ENCODE peak calls at places on chromosomes 12 and 14, in nine cellular contexts. N is GM12878, O is neural progenitor cell, B is neuronal stem cell, G is OCI-LY7, L is fibroblast of lung, C is H9, W is HepG2, S is hepatocyte. Y is an unnamed sample.

GRCh38 chr12:30748150-30748549 is 6.6 kb downstream of the CAPRIN2 start:
- DNase-seq in L (no peak), N (no peak), B (no peak), G (no peak), S (no peak), C (no peak), O (no peak), W (no peak), Y (no peak)

GRCh38 chr12:12872934-12873275 is 18.5 kb upstream of the GPRC5A start:
- DNase-seq in W (no peak), B (no peak), C (no peak), S (no peak), N (no peak), O (no peak), L (no peak), G (no peak), Y (peak; percentile 66)

GRCh38 chr14:67395876-67396189 is 16.1 kb downstream of the PLEK2 start:
- DNase-seq in S (no peak), C (no peak), L (no peak), W (no peak), B (no peak), O (no peak), N (no peak), G (no peak), Y (peak; percentile 81)

GRCh38 chr14:31257244-31257553 is 49.6 kb upstream of the HECTD1 start:
- DNase-seq in N (no peak), L (no peak), B (no peak), G (no peak), W (no peak), C (no peak), S (no peak), O (no peak), Y (no peak)

GRCh38 chr14:54728700-54729527 is 162.0 kb downstream of the SAMD4A start:
- DNase-seq in W (no peak), B (no peak), C (no peak), S (no peak), L (peak; percentile 20), O (no peak), N (no peak), G (no peak), Y (no peak)

GRCh38 chr12:121911824-121912585 is 6.4 kb upstream of the CFAP251 start:
- DNase-seq in W (no peak), B (no peak), O (no peak), C (no peak), L (no peak), S (no peak), G (no peak), N (no peak), Y (no peak)

GRCh38 chr12:28190321-28191017 is at the start of gene CCDC91:
- DNase-seq in N (peak; percentile 60), B (peak; percentile 51), W (peak; percentile 61), G (peak; percentile 87), L (peak; percentile 87), S (peak; percentile 93), O (peak; percentile 79), C (peak; percentile 91), Y (peak; percentile 94)

GRCh38 chr12:75656650-75657049 is 145.2 kb upstream of the KRR1 start:
- DNase-seq in N (no peak), G (no peak), B (no peak), C (no peak), O (no peak), L (peak; percentile 82), S (no peak), W (peak; percentile 12), Y (peak; percentile 78)

GRCh38 chr14:38761033-38761432 is 342.0 kb downstream of the SEC23A start:
- DNase-seq in O (no peak), S (no peak), L (no peak), B (no peak), W (no peak), G (no peak), C (no peak), N (no peak), Y (no peak)

GRCh38 chr14:69752773-69753172 is 14.2 kb upstream of the SRSF5 start:
- DNase-seq in S (no peak), W (no peak), B (no peak), N (no peak), O (no peak), G (no peak), C (no peak), L (no peak), Y (no peak)

GRCh38 chr14:100237735-100238418 is 1.1 kb upstream of the YY1 start:
- DNase-seq in L (peak; percentile 52), W (peak; percentile 34), B (peak; percentile 41), O (peak; percentile 84), N (no peak), S (peak; percentile 73), G (peak; percentile 83), C (peak; percentile 53), Y (peak; percentile 55)

GRCh38 chr12:91064640-91065039 is 6.8 kb upstream of the KERA start:
- DNase-seq in W (no peak), N (no peak), L (no peak), O (no peak), B (no peak), C (no peak), G (no peak), S (no peak), Y (no peak)
- H3K4me1 ChIP-seq in W (no peaks in the 10 kb centered on the region), N (no peaks in the 10 kb centered on the region), L (no peaks in the 10 kb centered on the region), O (no peaks in the 10 kb centered on the region), B (no peaks in the 10 kb centered on the region), C (no peaks in the 10 kb centered on the region), G (no peaks in the 10 kb centered on the region), S (no peaks in the 10 kb centered on the region), Y (no peaks in the 10 kb centered on the region)

DNA sequence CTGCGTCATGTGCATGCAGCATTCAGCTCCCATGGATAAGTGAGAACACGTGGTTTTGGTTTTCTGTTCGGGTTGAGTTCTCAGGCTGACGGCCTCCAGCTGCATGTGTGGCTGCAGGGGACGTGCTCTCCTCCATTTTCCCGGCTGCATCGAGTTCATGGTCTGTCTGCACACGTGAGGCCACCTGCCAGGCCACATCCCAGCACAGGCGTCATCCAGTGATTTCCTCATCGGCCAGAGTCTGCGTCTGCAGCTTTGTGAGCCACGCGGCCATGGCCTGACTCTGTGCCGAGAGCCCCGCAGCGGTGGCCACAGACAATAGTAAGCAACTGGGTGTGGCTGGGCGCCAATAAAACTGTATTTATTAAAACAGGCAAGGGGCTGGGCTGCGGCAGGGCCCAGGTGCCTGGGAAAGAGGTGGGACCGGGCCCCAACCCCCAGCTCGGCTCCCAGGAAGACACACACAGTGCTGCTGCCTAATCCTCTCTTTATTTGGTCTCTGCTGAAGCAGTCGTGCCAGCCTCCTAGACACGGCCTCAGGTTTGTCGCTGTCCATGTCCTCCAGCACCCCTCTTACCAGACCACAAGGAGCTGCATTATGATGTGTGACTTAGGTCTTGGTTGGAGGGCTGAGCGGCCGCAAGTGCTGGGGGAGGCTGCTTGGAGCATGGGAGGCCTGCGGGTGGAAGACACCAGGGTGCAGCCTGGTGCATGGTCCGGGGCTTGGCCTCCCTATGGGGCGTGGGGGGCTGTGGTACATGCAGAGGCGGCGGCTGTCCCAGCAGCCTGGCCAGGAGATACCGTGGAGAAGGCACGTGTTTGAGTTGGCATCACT is 52.0 kb downstream of the NOC4L start:
- DNase-seq in S (no peak), C (no peak), B (no peak), W (no peak), N (no peak), L (no peak), G (no peak), O (peak; percentile 49), Y (peak; percentile 82)
- H3K27ac ChIP-seq in S (no peak overlapping the region), C (no peak overlapping the region), B (no peak overlapping the region), W (no peak overlapping the region), N (no peak overlapping the region), L (no peak overlapping the region), G (no peak overlapping the region), O (no peak overlapping the region), Y (no peak overlapping the region)

GRCh38 chr14:88354358-88354757 is 31.1 kb upstream of the SPATA7 start:
- DNase-seq in N (no peak), G (no peak), O (no peak), B (no peak), S (no peak), W (peak; percentile 45), L (no peak), C (no peak), Y (no peak)

DNA sequence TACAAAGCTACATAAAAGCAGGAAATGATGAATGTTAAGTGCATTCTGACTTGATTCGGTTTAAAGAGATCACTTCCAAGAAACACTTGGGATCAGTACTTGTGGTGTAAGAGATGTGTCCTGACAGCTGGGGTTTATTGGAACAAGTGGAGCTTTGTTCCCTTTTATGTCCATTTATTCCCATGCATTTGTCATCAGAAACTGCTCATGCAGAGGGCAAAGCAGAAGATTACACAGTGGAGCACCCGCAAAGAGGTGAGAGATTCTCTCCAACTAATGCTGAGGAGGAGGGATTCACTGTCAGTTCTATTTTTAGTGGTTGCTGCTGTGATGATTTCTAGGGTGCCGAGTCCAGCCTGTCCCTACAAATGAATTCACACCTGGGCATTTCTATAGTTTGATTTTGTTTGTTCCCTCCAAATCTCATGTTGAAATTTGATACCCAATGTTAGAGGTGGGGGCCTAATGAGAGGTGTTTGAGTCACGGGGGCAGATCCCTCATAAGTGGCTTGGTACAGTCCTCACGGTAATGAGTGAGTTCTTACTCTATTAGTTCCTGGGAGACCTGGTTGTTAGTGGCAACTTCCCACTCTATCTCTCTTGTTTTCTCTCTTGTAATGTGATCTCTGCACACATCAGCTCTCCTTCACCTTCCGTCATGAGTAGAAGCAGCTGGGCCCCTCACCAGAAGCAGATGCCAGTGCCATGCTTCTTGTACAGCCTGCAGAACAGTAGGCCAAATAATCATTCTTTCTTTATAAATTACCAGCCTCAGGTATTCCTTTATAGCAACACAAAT is 29.4 kb upstream of the KCNK10 start:
- DNase-seq in C (no peak), O (no peak), L (no peak), S (no peak), W (no peak), N (no peak), G (no peak), B (no peak), Y (no peak)
- H2AFZ ChIP-seq in C (no peak overlapping the region), O (peak overlapping the region; percentile 9), L (no peak overlapping the region), S (no peak overlapping the region), W (no peak overlapping the region), N (no peak overlapping the region), G (no peak overlapping the region), B (peak overlapping the region; percentile 43), Y (no peak overlapping the region)

DNA sequence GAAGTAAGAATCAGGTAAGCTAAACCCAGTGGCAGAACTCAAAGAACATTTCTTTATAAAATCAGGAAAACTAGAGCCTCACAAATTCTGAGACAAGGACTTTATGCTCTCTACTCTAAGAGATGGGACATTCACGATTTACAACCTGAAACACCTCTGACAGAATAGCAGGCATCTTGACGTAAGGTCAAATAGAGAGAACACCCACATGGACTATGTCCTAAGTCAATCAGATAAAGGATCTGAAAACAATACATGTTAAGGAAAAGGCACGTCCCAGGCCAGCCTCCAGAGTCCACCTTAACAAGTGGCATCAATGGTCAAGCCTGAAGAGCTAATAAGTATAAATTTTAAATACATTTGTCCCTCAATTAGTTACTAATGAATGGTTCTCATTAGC is 39.9 kb upstream of the SYCP3 start:
- DNase-seq in B (no peak), W (no peak), L (no peak), N (no peak), G (no peak), O (no peak), C (no peak), S (no peak), Y (no peak)
- H3K4me1 ChIP-seq in B (no peaks in the 10 kb centered on the region), W (peaks cover 14% of the 10 kb centered on the region), L (peaks cover 7% of the 10 kb centered on the region), N (no peaks in the 10 kb centered on the region), G (peaks cover 26% of the 10 kb centered on the region), O (no peaks in the 10 kb centered on the region), C (no peaks in the 10 kb centered on the region), S (peaks cover 7% of the 10 kb centered on the region), Y (peaks cover 16% of the 10 kb centered on the region)

DNA sequence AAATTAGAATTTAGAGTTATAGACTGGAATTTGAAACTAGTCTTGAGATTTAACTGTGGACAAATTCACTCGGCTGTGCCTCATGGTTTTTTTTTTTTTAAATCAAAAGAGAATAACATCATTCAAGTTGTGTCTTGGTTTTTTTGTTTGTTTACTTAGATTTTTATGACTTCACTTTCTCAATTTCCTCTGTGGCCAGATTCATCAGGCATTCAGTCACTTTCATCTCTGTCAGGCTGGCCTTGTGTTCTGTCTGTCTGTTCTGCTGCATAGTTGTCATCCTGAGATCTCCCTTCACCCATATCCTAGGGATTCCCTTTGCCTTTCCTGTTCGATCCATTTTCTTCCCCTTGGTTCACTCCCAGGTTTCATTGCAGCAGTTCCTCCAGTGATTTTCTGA is 10.0 kb downstream of the MARK3 start:
- DNase-seq in G (no peak), N (no peak), L (no peak), S (no peak), B (no peak), W (no peak), C (no peak), O (no peak), Y (no peak)
- H3K27ac ChIP-seq in G (no peak overlapping the region), N (no peak overlapping the region), L (no peak overlapping the region), S (peak overlapping the region; percentile 10), B (no peak overlapping the region), W (no peak overlapping the region), C (no peak overlapping the region), O (no peak overlapping the region), Y (peak overlapping the region; percentile 1)

Y was measured in osteoblast.